ENCODE peak calls at places on chromosomes 7 and 10, in seven cellular contexts. M is heart left ventricle, F is NB4, I is ovary, L is A549, A is HCT116, J is right lobe of liver. W is an unnamed sample.

GRCh38 chr7:142196066-142196840 is 61.6 kb downstream of the PRSS58 start:
- DNase-seq in M (no peak), F (no peak), I (no peak), L (no peak), A (no peak), J (no peak), W (no peak)

GRCh38 chr10:63929826-63930467 is 408.7 kb downstream of the REEP3 start:
- DNase-seq in M (no peak), F (no peak), I (no peak), L (no peak), A (no peak), J (no peak), W (no peak)

GRCh38 chr7:151143261-151144015 is 24.1 kb downstream of the GBX1 start:
- DNase-seq in M (no peak), F (no peak), I (peak), L (no peak), A (no peak), J (no peak), W (no peak)

GRCh38 chr10:26555719-26556368 is 117.7 kb downstream of the APBB1IP start:
- DNase-seq in M (peak), F (peak), I (no peak), L (peak), A (no peak), J (peak), W (no peak)

GRCh38 chr10:114879093-114879492 is 57.5 kb downstream of the FHIP2A start:
- DNase-seq in M (no peak), F (no peak), I (no peak), L (no peak), A (no peak), J (no peak), W (no peak)

GRCh38 chr7:3518546-3518945 is 217.5 kb downstream of the SDK1 start:
- DNase-seq in M (no peak), F (no peak), I (no peak), L (no peak), A (no peak), J (no peak), W (no peak)

GRCh38 chr10:60006046-60006445 is 99.7 kb upstream of the CCDC6 start:
- DNase-seq in M (no peak), F (no peak), I (no peak), L (no peak), A (no peak), J (no peak), W (no peak)

GRCh38 chr7:38731195-38731594 is 100.0 kb upstream of the AMPH start:
- DNase-seq in M (no peak), F (no peak), I (no peak), L (no peak), A (no peak), J (no peak), W (no peak)

GRCh38 chr10:95457319-95457886 is 103.8 kb downstream of the SORBS1 start:
- DNase-seq in M (no peak), F (no peak), I (no peak), L (no peak), A (no peak), J (no peak), W (no peak)

GRCh38 chr10:131698986-131699385 is 201.8 kb upstream of the PPP2R2D start:
- DNase-seq in M (no peak), F (no peak), I (no peak), L (no peak), A (no peak), J (no peak), W (no peak)

GRCh38 chr7:36600314-36600682 is 124.0 kb downstream of the AOAH start:
- DNase-seq in M (no peak), F (no peak), I (no peak), L (no peak), A (no peak), J (peak), W (no peak)

GRCh38 chr7:105346138-105346537 is 42.6 kb downstream of the SRPK2 start:
- DNase-seq in M (no peak), F (no peak), I (no peak), L (no peak), A (no peak), J (no peak), W (no peak)

GRCh38 chr10:69936091-69936490 is 116.6 kb upstream of the MACROH2A2 start:
- DNase-seq in M (no peak), F (peak), I (no peak), L (no peak), A (no peak), J (no peak), W (peak)

GRCh38 chr10:51397695-51398094 is 301.7 kb downstream of the CSTF2T start:
- DNase-seq in M (peak), F (no peak), I (no peak), L (no peak), A (no peak), J (peak), W (no peak)

GRCh38 chr10:71638087-71638576 is 81.4 kb downstream of the C10orf105 start:
- DNase-seq in M (no peak), F (peak), I (no peak), L (no peak), A (no peak), J (peak), W (peak)

GRCh38 chr10:116774728-116775151 is 32.4 kb upstream of the HSPA12A start:
- DNase-seq in M (no peak), F (no peak), I (no peak), L (no peak), A (no peak), J (no peak), W (no peak)

DNA sequence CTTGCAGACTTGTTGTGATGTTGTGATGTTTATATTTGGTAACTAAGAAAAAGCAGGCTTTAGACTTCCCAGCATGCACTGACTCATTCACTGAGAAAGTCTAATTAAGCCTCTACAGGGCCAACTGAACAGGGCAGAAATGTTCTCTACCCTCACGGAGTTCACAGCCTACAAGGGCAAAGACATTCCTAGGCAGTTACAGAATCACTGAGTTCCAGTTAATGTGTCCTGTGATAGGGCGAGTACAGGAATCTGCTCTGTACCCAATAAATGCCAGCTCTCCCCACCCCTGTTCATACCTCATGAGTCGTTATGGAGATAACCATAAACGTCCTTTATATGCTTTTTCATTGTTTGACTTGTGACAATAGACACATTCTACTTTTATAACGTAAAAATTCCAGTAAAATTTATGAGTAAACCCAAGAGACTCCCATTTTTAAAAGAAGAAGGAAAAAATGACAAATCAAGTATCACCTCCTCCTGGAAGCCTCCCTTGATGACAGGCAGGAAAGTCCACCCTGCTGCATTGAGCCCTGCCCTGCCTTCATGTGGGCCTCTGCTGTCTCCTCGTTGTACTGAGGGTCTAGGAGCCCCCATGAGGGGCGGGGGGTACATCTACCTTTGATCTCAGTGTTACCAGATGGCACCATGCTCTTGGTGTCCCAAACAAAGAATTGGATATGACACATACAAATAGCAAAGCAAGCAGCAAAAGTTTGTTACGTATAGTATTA is 14.3 kb downstream of the MUC12 start:
- DNase-seq in M (no peak), F (no peak), I (no peak), L (no peak), A (peak), J (no peak), W (no peak)
- TF ChIP-seq POLR2A in M (no peak), F (no peak), I (no peak), L (no peak), A (no peak), J (no peak), W (no peak)

GRCh38 chr7:76310102-76310957 is 7.9 kb downstream of the HSPB1 start:
- DNase-seq in M (no peak), F (no peak), I (no peak), L (no peak), A (no peak), J (peak), W (peak)

GRCh38 chr7:76315372-76315771 is 12.9 kb downstream of the HSPB1 start:
- DNase-seq in M (no peak), F (no peak), I (no peak), L (no peak), A (no peak), J (no peak), W (peak)

GRCh38 chr7:76316984-76317781 is 14.7 kb downstream of the HSPB1 start:
- DNase-seq in M (no peak), F (no peak), I (peak), L (no peak), A (no peak), J (no peak), W (no peak)

GRCh38 chr7:76317782-76318487 is 15.5 kb downstream of the HSPB1 start:
- DNase-seq in M (peak), F (peak), I (peak), L (peak), A (peak), J (peak), W (peak)

GRCh38 chr7:76314042-76314721 is 11.7 kb downstream of the HSPB1 start:
- DNase-seq in M (peak), F (peak), I (peak), L (peak), A (peak), J (peak), W (peak)
- TF ChIP-seq POLR2A in M (peak), F (no peak), I (peak), L (no peak), A (no peak), J (no peak), W (no peak)

GRCh38 chr10:109592391-109592790 is 330.9 kb downstream of the XPNPEP1 start:
- DNase-seq in M (no peak), F (no peak), I (no peak), L (no peak), A (no peak), J (no peak), W (no peak)
- TF ChIP-seq POLR2A in M (no peak), F (no peak), I (no peak), L (no peak), A (no peak), J (no peak), W (no peak)

GRCh38 chr10:75401569-75402485 is at the start of gene ZNF503:
- DNase-seq in M (peak), F (peak), I (peak), L (peak), A (peak), J (peak), W (peak)
- TF ChIP-seq POLR2A in M (peak), F (peak), I (peak), L (peak), A (peak), J (peak), W (no peak)

GRCh38 chr10:89393898-89394297 is 1.5 kb downstream of the IFIT1 start:
- DNase-seq in M (no peak), F (no peak), I (no peak), L (no peak), A (no peak), J (no peak), W (no peak)

GRCh38 chr10:89389254-89389653 is 3.2 kb upstream of the IFIT1 start:
- DNase-seq in M (no peak), F (peak), I (no peak), L (no peak), A (peak), J (no peak), W (peak)

GRCh38 chr10:89392974-89393373 is 551 bp downstream of the IFIT1 start:
- DNase-seq in M (no peak), F (peak), I (no peak), L (no peak), A (no peak), J (no peak), W (peak)

GRCh38 chr10:89390875-89391576 is 1.4 kb upstream of the IFIT1 start:
- DNase-seq in M (peak), F (no peak), I (no peak), L (no peak), A (no peak), J (no peak), W (peak)

DNA sequence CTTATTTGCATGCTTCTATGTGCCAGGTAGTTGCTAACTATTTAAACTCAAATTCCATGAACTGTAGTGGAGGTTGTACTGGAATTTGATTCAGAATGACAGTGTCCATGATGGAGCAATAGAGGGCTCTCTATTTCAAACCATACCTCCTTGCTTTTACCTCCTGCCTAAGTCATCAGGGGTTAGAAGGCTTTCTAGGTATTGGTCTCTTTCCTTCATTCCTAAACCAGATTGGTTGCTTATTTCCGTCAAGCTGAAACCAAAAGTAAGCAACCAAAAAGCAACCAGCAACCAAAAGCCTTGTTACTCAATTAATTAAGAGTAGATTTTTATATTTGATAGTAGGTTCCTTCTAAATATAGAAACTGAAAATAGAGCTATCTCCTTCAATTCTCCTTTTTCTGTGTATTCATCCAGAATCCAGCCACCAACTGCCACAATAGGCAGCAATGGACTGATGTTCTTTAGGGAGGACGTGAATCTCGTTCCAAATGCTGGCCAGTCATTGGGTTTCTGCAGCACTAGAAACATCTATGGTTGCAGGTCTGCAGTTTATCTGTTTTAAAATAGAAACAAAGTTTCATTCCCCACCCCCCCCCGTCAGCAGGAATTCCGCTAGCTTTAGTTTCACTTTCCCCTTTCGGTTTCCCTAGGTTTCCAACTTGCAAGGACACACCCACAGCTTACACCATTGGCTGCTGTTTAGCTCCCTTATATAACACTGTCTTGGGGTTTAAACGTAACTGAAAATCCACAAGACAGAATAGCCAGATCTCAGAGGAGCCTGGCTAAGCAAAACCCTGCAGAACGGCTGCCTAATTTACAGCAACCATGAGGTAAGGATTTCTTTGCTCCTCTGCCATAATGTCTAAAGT is at the start of gene IFIT1:
- DNase-seq in M (peak), F (peak), I (peak), L (peak), A (peak), J (no peak), W (peak)
- TF ChIP-seq POLR2A in M (peak), F (peak), I (no peak), L (no peak), A (peak), J (peak), W (peak)

GRCh38 chr10:28937959-28938358 is 260.6 kb downstream of the BAMBI start:
- DNase-seq in M (no peak), F (no peak), I (no peak), L (no peak), A (no peak), J (no peak), W (no peak)

GRCh38 chr10:28942012-28942411 is 264.7 kb downstream of the BAMBI start:
- DNase-seq in M (no peak), F (no peak), I (no peak), L (no peak), A (no peak), J (no peak), W (no peak)

GRCh38 chr10:28940158-28940888 is 263.0 kb downstream of the BAMBI start:
- DNase-seq in M (no peak), F (no peak), I (no peak), L (peak), A (no peak), J (no peak), W (no peak)

GRCh38 chr10:28938745-28939144 is 261.4 kb downstream of the BAMBI start:
- DNase-seq in M (no peak), F (no peak), I (no peak), L (no peak), A (no peak), J (no peak), W (no peak)

GRCh38 chr10:28939352-28940157 is 262.2 kb downstream of the BAMBI start:
- DNase-seq in M (peak), F (peak), I (peak), L (peak), A (no peak), J (peak), W (peak)
- TF ChIP-seq POLR2A in M (no peak), F (no peak), I (no peak), L (no peak), A (no peak), J (peak), W (no peak)

GRCh38 chr10:100970914-100971811 is 1.9 kb downstream of the SEMA4G start:
- DNase-seq in M (no peak), F (no peak), I (no peak), L (peak), A (no peak), J (peak), W (no peak)
- TF ChIP-seq POLR2A in M (no peak), F (no peak), I (no peak), L (no peak), A (no peak), J (no peak), W (no peak)

GRCh38 chr10:667096-667495 is 22.4 kb downstream of the DIP2C start:
- DNase-seq in M (no peak), F (no peak), I (peak), L (no peak), A (no peak), J (no peak), W (no peak)
- TF ChIP-seq POLR2A in M (no peak), F (no peak), I (no peak), L (no peak), A (no peak), J (no peak), W (no peak)

W was measured in erythroblast.